ENCODE peak calls at places on chromosomes 7 and 10, in eight cellular contexts. K is colonic mucosa, L is Kasumi-1, O is iris pigment epithelial cell, M is K562, H is HS-5, S is non-pigmented ciliary epithelial cell, Q is endodermal cell. I is an unnamed sample.

GRCh38 chr10:123563581-123563855 is 102.6 kb upstream of the GPR26 start:
- DNase-seq in K (peak; percentile 8), L (no peak), O (no peak), M (no peak), H (no peak), S (no peak), Q (peak; percentile 21), I (no peak)

GRCh38 chr7:18177815-18178660 is 150.4 kb upstream of the PRPS1L1 start:
- DNase-seq in K (no peak), L (peak; percentile 64), O (peak; percentile 49), M (peak; percentile 88), H (no peak), S (peak; percentile 50), Q (peak; percentile 57), I (no peak)

GRCh38 chr7:94111009-94111408 is 106.9 kb upstream of the BET1 start:
- DNase-seq in K (no peak), L (no peak), O (no peak), M (no peak), H (no peak), S (no peak), Q (no peak), I (no peak)

GRCh38 chr10:98088186-98088971 is 46.1 kb upstream of the R3HCC1L start:
- DNase-seq in K (no peak), L (no peak), O (no peak), M (no peak), H (no peak), S (no peak), Q (no peak), I (no peak)

GRCh38 chr10:75532253-75532924 is 101.0 kb downstream of the LRMDA start:
- DNase-seq in K (no peak), L (no peak), O (peak; percentile 41), M (no peak), H (no peak), S (no peak), Q (no peak), I (no peak)

GRCh38 chr10:96614515-96614914 is 27.7 kb upstream of the TM9SF3 start:
- DNase-seq in K (peak; percentile 76), L (no peak), O (peak; percentile 95), M (peak; percentile 79), H (peak; percentile 91), S (peak; percentile 77), Q (no peak), I (no peak)

GRCh38 chr10:97540669-97541500 is 31.7 kb upstream of the ANKRD2 start:
- DNase-seq in K (no peak), L (no peak), O (no peak), M (peak; percentile 15), H (no peak), S (no peak), Q (peak; percentile 76), I (peak; percentile 71)

GRCh38 chr10:29304259-29305030 is 15.6 kb downstream of the LYZL1 start:
- DNase-seq in K (peak; percentile 46), L (peak; percentile 88), O (peak; percentile 70), M (peak; percentile 67), H (peak; percentile 13), S (peak; percentile 28), Q (peak; percentile 87), I (peak; percentile 54)

GRCh38 chr7:5354460-5355279 is 69.0 kb downstream of the TNRC18 start:
- DNase-seq in K (peak; percentile 91), L (no peak), O (peak; percentile 63), M (no peak), H (no peak), S (no peak), Q (peak; percentile 82), I (peak; percentile 74)

GRCh38 chr10:18959369-18959768 is 89.2 kb upstream of the MALRD1 start:
- DNase-seq in K (no peak), L (no peak), O (no peak), M (no peak), H (no peak), S (no peak), Q (no peak), I (no peak)

GRCh38 chr10:77925795-77926565 is 575 bp downstream of the DLG5 start:
- DNase-seq in K (peak; percentile 70), L (peak; percentile 26), O (peak; percentile 54), M (peak; percentile 69), H (no peak), S (no peak), Q (peak; percentile 87), I (peak; percentile 68)

GRCh38 chr7:25171516-25171915 is 46.5 kb upstream of the CYCS start:
- DNase-seq in K (no peak), L (no peak), O (no peak), M (no peak), H (no peak), S (no peak), Q (no peak), I (no peak)